ENCODE peak calls at places on chromosomes 4 and X, in eight cellular contexts. I is ascending aorta, G is foreskin fibroblast, V is fibroblast of the aortic adventitia, S is lung, Q is breast epithelium, H is astrocyte, R is GM13977. M is an unnamed sample.

GRCh38 chrX:134444681-134445080 is 15.3 kb upstream of the HPRT1 start:
- DNase-seq in I (no peak), G (no peak), V (no peak), S (no peak), Q (no peak), H (no peak), R (no peak), M (no peak)

GRCh38 chr4:35229021-35229420 is 1015.3 kb downstream of the ARAP2 start:
- DNase-seq in I (no peak), G (peak; percentile 1), V (no peak), S (no peak), Q (no peak), H (no peak), R (no peak), M (no peak)

GRCh38 chrX:108122748-108123147 is 31.2 kb downstream of the ATG4A start:
- DNase-seq in I (no peak), G (peak; percentile 46), V (peak; percentile 71), S (no peak), Q (peak; percentile 26), H (peak; percentile 72), R (no peak), M (peak; percentile 11)

GRCh38 chr4:94410678-94411206 is 41.0 kb upstream of the PDLIM5 start:
- DNase-seq in I (peak; percentile 95), G (peak; percentile 43), V (peak; percentile 85), S (no peak), Q (no peak), H (no peak), R (no peak), M (no peak)

GRCh38 chr4:924107-925096 is 7.7 kb downstream of the GAK start:
- DNase-seq in I (peak; percentile 22), G (peak; percentile 23), V (peak; percentile 59), S (no peak), Q (no peak), H (peak; percentile 65), R (peak; percentile 70), M (no peak)

GRCh38 chr4:76665139-76665538 is 230.1 kb downstream of the SHROOM3 start:
- DNase-seq in I (no peak), G (peak; percentile 67), V (peak; percentile 69), S (peak; percentile 86), Q (no peak), H (peak; percentile 76), R (no peak), M (peak; percentile 49)

GRCh38 chr4:123577507-123577906 is 180.9 kb downstream of the SPRY1 start:
- DNase-seq in I (no peak), G (no peak), V (no peak), S (no peak), Q (no peak), H (no peak), R (no peak), M (no peak)

GRCh38 chrX:49184294-49185061 is 1.7 kb downstream of the PRICKLE3 start:
- DNase-seq in I (peak; percentile 95), G (peak; percentile 94), V (peak; percentile 88), S (peak; percentile 92), Q (peak; percentile 89), H (peak; percentile 63), R (no peak), M (peak; percentile 57)

GRCh38 chr4:56907009-56907408 is 691 bp upstream of the REST start:
- DNase-seq in I (no peak), G (no peak), V (no peak), S (no peak), Q (no peak), H (no peak), R (peak; percentile 31), M (no peak)

GRCh38 chr4:105909699-105910340 is 14.5 kb downstream of the NPNT start:
- DNase-seq in I (no peak), G (peak; percentile 25), V (no peak), S (no peak), Q (no peak), H (no peak), R (no peak), M (no peak)

GRCh38 chrX:31036895-31037294 is 34.9 kb downstream of the FTHL17 start:
- DNase-seq in I (no peak), G (peak; percentile 58), V (peak; percentile 31), S (peak; percentile 56), Q (no peak), H (peak; percentile 12), R (peak; percentile 42), M (peak; percentile 53)

GRCh38 chrX:142483965-142484364 is 278.9 kb upstream of the MAGEC2 start:
- DNase-seq in I (no peak), G (no peak), V (no peak), S (no peak), Q (no peak), H (no peak), R (no peak), M (no peak)

GRCh38 chr4:140300271-140300970 is 73.0 kb upstream of the SCOC start:
- DNase-seq in I (no peak), G (peak; percentile 91), V (peak; percentile 64), S (no peak), Q (peak; percentile 19), H (peak; percentile 49), R (no peak), M (peak; percentile 66)

GRCh38 chr4:127988638-127989037 is 23.4 kb downstream of the ABHD18 start:
- DNase-seq in I (no peak), G (no peak), V (no peak), S (no peak), Q (no peak), H (no peak), R (no peak), M (no peak)

GRCh38 chrX:104270916-104271512 is 16.3 kb upstream of the ESX1 start:
- DNase-seq in I (peak; percentile 70), G (peak; percentile 56), V (peak; percentile 37), S (no peak), Q (peak; percentile 22), H (peak; percentile 4), R (no peak), M (peak; percentile 11)

GRCh38 chr4:7719354-7720174 is 220.1 kb downstream of the AFAP1 start:
- DNase-seq in I (no peak), G (peak; percentile 63), V (peak; percentile 34), S (peak; percentile 57), Q (no peak), H (no peak), R (peak; percentile 89), M (no peak)

GRCh38 chrX:129650183-129650689 is 4.5 kb downstream of the APLN start:
- DNase-seq in I (no peak), G (no peak), V (no peak), S (no peak), Q (no peak), H (no peak), R (no peak), M (no peak)

GRCh38 chrX:11756354-11757318 is 1.4 kb upstream of the MSL3 start:
- DNase-seq in I (no peak), G (peak; percentile 75), V (peak; percentile 54), S (no peak), Q (no peak), H (peak; percentile 19), R (no peak), M (peak; percentile 41)
- TF ChIP-seq CTCF in I (no peak), G (no peak), V (no peak), S (no peak), Q (no peak), H (no peak), R (peak; percentile 20), M (no peak)

GRCh38 chr4:86481429-86481828 is 112.7 kb upstream of the PTPN13 start:
- DNase-seq in I (no peak), G (no peak), V (no peak), S (no peak), Q (no peak), H (no peak), R (no peak), M (no peak)
- TF ChIP-seq CTCF in I (no peak), G (no peak), V (no peak), S (no peak), Q (no peak), H (no peak), R (no peak), M (no peak)

GRCh38 chr4:83083925-83084475 is 30.5 kb downstream of the PLAC8 start:
- DNase-seq in I (no peak), G (no peak), V (no peak), S (no peak), Q (no peak), H (no peak), R (no peak), M (no peak)
- TF ChIP-seq CTCF in I (no peak), G (no peak), V (no peak), S (no peak), Q (no peak), H (no peak), R (no peak), M (no peak)

DNA sequence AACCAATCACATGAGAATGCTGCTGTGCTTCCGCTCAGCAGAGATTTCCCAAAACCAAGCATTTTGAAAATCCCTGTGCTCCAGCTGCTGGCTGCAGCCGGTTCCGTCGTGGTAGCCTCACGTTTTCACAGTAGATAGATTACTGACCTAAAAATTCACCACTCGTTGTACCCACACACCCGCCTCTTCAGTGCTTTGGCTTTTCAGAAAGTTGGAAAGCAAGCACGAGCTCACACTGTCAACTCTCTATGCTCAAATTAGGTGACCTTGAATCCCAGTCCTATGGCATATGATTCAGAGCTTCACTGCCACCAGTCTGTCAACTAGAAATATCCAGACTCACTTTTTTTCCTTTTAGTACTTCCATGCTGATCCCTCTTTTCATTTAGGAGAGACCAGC is 168.9 kb downstream of the DCTD start:
- DNase-seq in I (no peak), G (no peak), V (no peak), S (no peak), Q (no peak), H (no peak), R (no peak), M (no peak)
- TF ChIP-seq CTCF in I (no peak), G (no peak), V (no peak), S (no peak), Q (no peak), H (no peak), R (no peak), M (no peak)

GRCh38 chr4:149498246-149498645 is 317.4 kb downstream of the IQCM start:
- DNase-seq in I (no peak), G (no peak), V (no peak), S (no peak), Q (no peak), H (no peak), R (no peak), M (no peak)

DNA sequence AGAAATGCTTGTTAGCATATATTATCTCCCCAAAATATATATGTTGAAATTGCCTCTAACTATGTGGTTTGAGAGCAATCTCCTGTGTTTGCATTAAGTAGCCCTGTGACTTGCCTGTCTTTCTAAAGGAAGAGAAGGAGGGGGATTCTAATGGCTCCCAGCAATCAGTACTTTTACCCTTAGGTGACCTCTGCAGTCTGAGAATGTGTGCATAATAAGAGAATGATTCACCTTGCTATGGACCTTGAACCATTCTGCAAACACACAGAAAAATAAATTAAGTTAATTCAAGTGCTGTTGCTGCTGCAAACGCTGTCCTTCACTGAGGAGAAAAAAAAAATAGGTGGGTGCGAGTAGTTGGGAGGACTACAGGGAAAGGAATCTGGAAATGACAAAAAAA is 322.2 kb downstream of the IQCM start:
- DNase-seq in I (no peak), G (no peak), V (no peak), S (no peak), Q (no peak), H (peak; percentile 45), R (no peak), M (no peak)
- TF ChIP-seq CTCF in I (no peak), G (no peak), V (no peak), S (no peak), Q (no peak), H (no peak), R (no peak), M (no peak)

M was measured in HFFc6.